ENCODE peak calls at places on chromosomes 2 and 18, in five cellular contexts. I is IMR-90, G is SK-N-SH, L is A549, Q is H1. K is an unnamed sample.

GRCh38 chr2:234412726-234413125 is 84.2 kb downstream of the ARL4C start:
- DNase-seq in G (no peak), I (no peak), L (no peak), Q (no peak), K (no peak)

GRCh38 chr2:199458017-199458805 is 472 bp upstream of the SATB2 start:
- DNase-seq in L (peak), I (no peak), Q (no peak), G (no peak), K (peak)

GRCh38 chr2:1186405-1186804 is 226.9 kb upstream of the TPO start:
- DNase-seq in L (no peak), G (no peak), Q (no peak), I (no peak), K (no peak)

GRCh38 chr2:24831736-24832421 is 38.7 kb downstream of the CENPO start:
- DNase-seq in G (peak), L (no peak), Q (no peak), I (no peak), K (no peak)

GRCh38 chr18:79117380-79117779 is 48.2 kb downstream of the ATP9B start:
- DNase-seq in Q (no peak), G (no peak), L (no peak), I (peak), K (no peak)

GRCh38 chr2:188279093-188279445 is 12.6 kb upstream of the GULP1 start:
- DNase-seq in I (no peak), L (no peak), G (no peak), Q (no peak), K (no peak)

GRCh38 chr18:33532978-33533377 is 45.0 kb upstream of the ASXL3 start:
- DNase-seq in G (no peak), I (no peak), Q (no peak), L (no peak), K (no peak)

GRCh38 chr2:85846411-85846810 is 42.4 kb downstream of the ST3GAL5 start:
- DNase-seq in L (no peak), G (no peak), I (peak), Q (no peak), K (no peak)

GRCh38 chr18:62977512-62977911 is 262.2 kb downstream of the PHLPP1 start:
- DNase-seq in G (no peak), Q (no peak), I (peak), L (no peak), K (no peak)

GRCh38 chr2:16152928-16153753 is 212.8 kb downstream of the MYCN start:
- DNase-seq in I (no peak), L (no peak), Q (no peak), G (no peak), K (no peak)

GRCh38 chr2:85704800-85705679 is 10.9 kb downstream of the GNLY start:
- DNase-seq in G (no peak), L (no peak), I (no peak), Q (no peak), K (no peak)

GRCh38 chr2:157173740-157174184 is 83.7 kb upstream of the GALNT5 start:
- DNase-seq in G (peak), I (peak), L (peak), Q (no peak), K (no peak)

GRCh38 chr2:241924069-241924908 is 54.8 kb downstream of the RTP5 start:
- DNase-seq in L (no peak), Q (no peak), G (no peak), I (no peak), K (no peak)

GRCh38 chr2:208306291-208306690 is 40.2 kb downstream of the PIKFYVE start:
- DNase-seq in L (no peak), I (peak), G (no peak), Q (no peak), K (no peak)

GRCh38 chr2:231336700-231337099 is 58.8 kb upstream of the B3GNT7 start:
- DNase-seq in Q (no peak), I (no peak), L (no peak), G (no peak), K (no peak)

GRCh38 chr2:61770746-61771145 is 83.1 kb downstream of the FAM161A start:
- DNase-seq in L (peak), I (peak), G (no peak), Q (no peak), K (no peak)

GRCh38 chr2:196277002-196277401 is 105.6 kb upstream of the STK17B start:
- DNase-seq in Q (no peak), G (no peak), L (no peak), I (peak), K (no peak)

GRCh38 chr2:172097557-172098131 is 5.1 kb downstream of the DLX2 start:
- DNase-seq in L (no peak), G (peak), I (no peak), Q (no peak), K (no peak)

DNA sequence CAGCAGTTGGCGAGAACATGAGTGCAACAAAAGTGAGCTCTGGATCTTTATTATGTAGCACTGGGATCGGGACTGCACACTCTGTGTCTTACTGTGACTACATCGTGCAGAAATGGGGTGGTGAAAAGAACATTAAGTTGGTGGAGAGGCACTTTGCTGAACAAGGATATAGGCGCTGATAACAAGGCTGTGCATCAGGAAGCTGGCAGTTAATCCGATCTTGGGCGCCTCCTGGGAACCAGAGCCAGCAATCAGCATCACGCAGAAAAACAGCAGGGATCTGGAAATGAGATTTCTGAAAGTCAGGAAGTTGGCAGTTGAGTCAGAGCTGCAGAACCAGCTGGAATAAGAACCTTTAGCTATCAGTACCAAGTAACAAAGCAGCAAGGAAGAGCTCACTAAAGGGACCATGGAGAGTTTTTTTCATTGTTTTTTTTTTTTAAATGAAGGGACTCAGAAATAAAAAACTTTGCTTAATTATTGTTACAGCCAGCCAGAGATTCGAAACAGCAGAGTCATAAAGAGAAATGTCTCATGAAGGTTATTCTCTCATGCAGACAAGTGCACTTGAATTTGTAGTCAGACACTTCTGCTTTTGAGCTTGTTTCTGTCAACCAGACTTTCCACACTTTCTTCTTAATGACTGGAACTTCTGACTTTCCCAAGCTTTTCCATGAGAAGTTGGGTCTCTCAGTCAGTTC is 22.8 kb upstream of the MYO3B start:
- DNase-seq in L (no peak), I (peak), Q (no peak), G (peak), K (no peak)
- TF ChIP-seq USF2 in L (no peak), I (no peak), Q (no peak), G (no peak), K (no peak)

GRCh38 chr2:97011977-97012569 is 25.7 kb upstream of the FAM178B start:
- DNase-seq in G (peak), I (peak), Q (no peak), L (peak), K (no peak)
- TF ChIP-seq CTCF in G (peak), I (peak), Q (no peak), L (peak), K (no peak)

DNA sequence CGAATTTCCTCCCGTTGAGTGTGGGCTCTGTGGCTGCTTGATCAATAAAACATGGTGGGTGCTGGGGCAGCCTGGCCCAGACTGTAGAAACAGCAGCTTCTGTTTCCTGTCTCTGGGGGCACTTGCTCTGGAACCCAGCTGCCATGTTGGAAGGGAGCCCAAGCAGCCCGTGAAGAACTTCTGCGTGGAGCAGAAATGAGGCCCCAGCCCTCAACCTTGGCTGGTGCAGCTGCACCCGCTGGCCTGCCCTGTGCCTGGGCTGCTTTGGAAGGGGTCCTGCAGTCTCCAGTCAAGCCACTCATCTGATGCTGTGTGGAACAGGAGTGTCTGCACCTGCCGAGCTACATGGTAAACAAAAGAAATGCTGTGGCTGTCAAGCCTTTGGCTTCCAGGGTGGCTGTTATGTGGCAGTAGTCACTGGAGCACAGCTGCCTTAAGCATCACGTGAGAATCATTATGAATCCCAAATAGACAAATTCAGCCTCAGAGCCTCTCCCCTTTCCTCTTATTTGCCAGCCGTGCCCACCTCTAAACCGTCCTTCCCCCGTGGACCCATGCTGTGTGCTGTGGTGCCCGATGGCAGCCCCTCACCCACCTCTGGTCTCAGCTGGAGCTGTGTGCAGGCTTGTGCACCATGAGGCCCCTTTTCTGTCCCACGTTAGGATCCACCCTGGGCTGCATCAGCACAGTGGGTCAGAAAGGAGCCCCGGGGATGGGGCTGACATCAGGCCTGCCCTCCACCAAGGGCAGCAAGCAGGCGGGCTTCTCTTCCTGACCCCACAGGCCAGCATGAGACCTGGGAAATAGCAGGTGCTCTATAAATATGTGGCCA is 134.0 kb upstream of the HDAC4 start:
- DNase-seq in Q (no peak), G (no peak), I (no peak), L (no peak), K (no peak)
- TF ChIP-seq USF2 in Q (no peak), G (no peak), I (no peak), L (no peak), K (no peak)

GRCh38 chr2:221635949-221636348 is 63.8 kb upstream of the EPHA4 start:
- DNase-seq in Q (no peak), L (peak), G (no peak), I (no peak), K (no peak)
- TF ChIP-seq CTCF in Q (no peak), L (no peak), G (no peak), I (no peak), K (no peak)

GRCh38 chr2:12619975-12620374 is 96.8 kb upstream of the TRIB2 start:
- DNase-seq in Q (no peak), L (no peak), I (peak), G (no peak), K (no peak)
- TF ChIP-seq USF2 in Q (no peak), L (no peak), I (no peak), G (no peak), K (no peak)

GRCh38 chr18:38932752-38933151 is 1367.2 kb upstream of the CELF4 start:
- DNase-seq in I (no peak), G (no peak), L (no peak), Q (no peak), K (no peak)
- TF ChIP-seq CTCF in I (no peak), G (no peak), L (no peak), Q (no peak), K (no peak)

DNA sequence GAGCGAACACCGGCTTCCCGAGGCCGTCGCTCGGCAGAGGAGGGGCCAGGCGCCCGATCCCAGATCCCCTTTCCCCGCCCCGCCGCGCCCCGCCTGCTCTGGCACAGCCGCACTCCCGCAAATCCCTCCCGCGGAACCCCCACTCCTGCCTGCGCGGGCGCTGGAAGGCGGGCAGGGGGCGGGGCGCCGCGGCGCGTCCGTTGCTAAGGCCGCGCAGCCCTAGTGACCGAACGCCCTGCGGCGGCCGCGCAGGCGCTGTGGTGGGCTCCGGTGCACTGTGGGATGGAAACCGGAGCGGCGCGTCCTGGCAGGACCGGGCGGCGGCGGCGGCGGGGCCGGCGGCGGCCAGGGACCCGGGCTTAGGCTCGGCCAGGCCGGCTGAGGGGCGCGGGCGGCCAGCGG is at the start of gene TRAF3IP1:
- DNase-seq in L (peak), G (peak), I (peak), Q (peak), K (peak)
- TF ChIP-seq USF2 in L (no peak), G (no peak), I (no peak), Q (no peak), K (no peak)

DNA sequence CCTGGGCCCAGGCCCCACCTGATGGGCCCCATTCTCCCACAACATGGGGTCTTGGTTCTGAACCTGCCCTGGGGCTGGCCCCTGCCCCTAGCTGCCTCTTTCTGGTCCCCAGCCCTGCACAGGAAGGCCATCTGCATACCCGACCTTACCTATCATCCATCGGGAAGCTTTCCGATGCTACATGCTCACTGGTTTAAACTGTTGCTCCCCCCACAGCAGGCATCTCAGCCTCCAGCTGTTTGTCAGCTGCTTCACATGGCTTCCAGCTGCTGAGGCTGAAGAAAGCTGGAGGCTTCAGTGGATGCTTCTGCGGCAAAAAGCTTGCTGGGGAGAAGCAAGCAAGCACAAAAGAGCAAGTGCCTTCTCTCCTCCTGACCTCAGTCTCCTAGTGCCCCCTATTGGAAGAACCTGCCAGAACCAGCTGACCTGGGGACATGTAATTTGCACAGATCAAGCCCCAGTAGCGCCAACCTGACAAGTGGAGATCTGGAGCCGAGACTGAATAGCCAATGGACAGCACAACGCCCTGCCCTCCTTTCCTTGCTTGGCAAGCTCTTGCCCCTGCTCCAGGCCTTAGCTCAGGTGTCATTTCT is 24.1 kb upstream of the RHOB start:
- DNase-seq in G (peak), I (peak), Q (no peak), L (no peak), K (peak)
- TF ChIP-seq CTCF in G (peak), I (peak), Q (peak), L (no peak), K (peak)

K was measured in WTC11.